ENCODE peak calls at places on chromosomes 16 and 17, in five cellular contexts. S is fibroblast of the conjunctiva, X is NCI-H1930, I is GM19239, K is AG04450. J is an unnamed sample.

GRCh38 chr17:47707884-47708283 is 13.9 kb downstream of the TBKBP1 start:
- DNase-seq in S (no peak), X (no peak), I (no peak), K (no peak), J (no peak)

GRCh38 chr17:30376621-30377452 is 1.9 kb upstream of the CPD start:
- DNase-seq in S (peak), X (peak), I (no peak), K (peak), J (no peak)

GRCh38 chr17:39716879-39717536 is 13.3 kb downstream of the MIEN1 start:
- DNase-seq in S (no peak), X (no peak), I (no peak), K (no peak), J (no peak)

GRCh38 chr16:81582655-81583441 is 138.2 kb downstream of the CMIP start:
- DNase-seq in S (no peak), X (no peak), I (no peak), K (no peak), J (no peak)

GRCh38 chr16:54936086-54936978 is 5.7 kb downstream of the IRX5 start:
- DNase-seq in S (no peak), X (no peak), I (no peak), K (no peak), J (no peak)

GRCh38 chr17:7204335-7204734 is 15.3 kb downstream of the DLG4 start:
- DNase-seq in S (no peak), X (no peak), I (no peak), K (no peak), J (no peak)

GRCh38 chr16:49617710-49618330 is 238.1 kb downstream of the ZNF423 start:
- DNase-seq in S (no peak), X (no peak), I (no peak), K (no peak), J (no peak)

GRCh38 chr16:2745961-2746360 is 6.5 kb upstream of the SRRM2 start:
- DNase-seq in S (no peak), X (no peak), I (no peak), K (no peak), J (no peak)

J was measured in SJSA1.